ENCODE peak calls at places on chromosome 21, in eight cellular contexts. One of them, this sample, is unnamed.

GRCh38 chr21:37338671-37339526 is 27.7 kb upstream of the DYRK1A start:
- DNase-seq in hepatocyte: peak
- DNase-seq in cardiac fibroblast: peak
- DNase-seq in vagina: no peak
- DNase-seq in lower leg skin: no peak
- DNase-seq in neural crest cell: no peak
- DNase-seq in fibroblast of lung: peak
- DNase-seq in HL-60: no peak
- DNase-seq in this sample: peak

GRCh38 chr21:44988607-44989537 is 49.0 kb downstream of the SLX9 start:
- DNase-seq in hepatocyte: no peak
- DNase-seq in cardiac fibroblast: no peak
- DNase-seq in vagina: no peak
- DNase-seq in lower leg skin: peak
- DNase-seq in neural crest cell: no peak
- DNase-seq in fibroblast of lung: no peak
- DNase-seq in HL-60: no peak
- DNase-seq in this sample: no peak

GRCh38 chr21:44789880-44790279 is 11.7 kb downstream of the UBE2G2 start:
- DNase-seq in hepatocyte: no peak
- DNase-seq in cardiac fibroblast: peak
- DNase-seq in vagina: no peak
- DNase-seq in lower leg skin: no peak
- DNase-seq in neural crest cell: no peak
- DNase-seq in fibroblast of lung: peak
- DNase-seq in HL-60: no peak
- DNase-seq in this sample: no peak

GRCh38 chr21:26965091-26965566 is 1.8 kb downstream of the ADAMTS5 start:
- DNase-seq in hepatocyte: no peak
- DNase-seq in cardiac fibroblast: no peak
- DNase-seq in vagina: no peak
- DNase-seq in lower leg skin: peak
- DNase-seq in neural crest cell: no peak
- DNase-seq in fibroblast of lung: no peak
- DNase-seq in HL-60: no peak
- DNase-seq in this sample: no peak

GRCh38 chr21:44353200-44353970 is at the start of gene TRPM2:
- DNase-seq in hepatocyte: no peak
- DNase-seq in cardiac fibroblast: peak
- DNase-seq in vagina: no peak
- DNase-seq in lower leg skin: no peak
- DNase-seq in neural crest cell: no peak
- DNase-seq in fibroblast of lung: no peak
- DNase-seq in HL-60: peak
- DNase-seq in this sample: no peak

GRCh38 chr21:14706712-14707111 is 160.6 kb upstream of the SAMSN1 start:
- DNase-seq in hepatocyte: no peak
- DNase-seq in cardiac fibroblast: no peak
- DNase-seq in vagina: no peak
- DNase-seq in lower leg skin: no peak
- DNase-seq in neural crest cell: no peak
- DNase-seq in fibroblast of lung: no peak
- DNase-seq in HL-60: no peak
- DNase-seq in this sample: no peak

GRCh38 chr21:43613755-43614638 is 45.3 kb downstream of the HSF2BP start:
- DNase-seq in hepatocyte: no peak
- DNase-seq in cardiac fibroblast: peak
- DNase-seq in vagina: no peak
- DNase-seq in lower leg skin: no peak
- DNase-seq in neural crest cell: no peak
- DNase-seq in fibroblast of lung: peak
- DNase-seq in HL-60: no peak
- DNase-seq in this sample: no peak

GRCh38 chr21:41604583-41605041 is 96.7 kb upstream of the TMPRSS2 start:
- DNase-seq in hepatocyte: no peak
- DNase-seq in cardiac fibroblast: no peak
- DNase-seq in vagina: no peak
- DNase-seq in lower leg skin: peak
- DNase-seq in neural crest cell: no peak
- DNase-seq in fibroblast of lung: no peak
- DNase-seq in HL-60: no peak
- DNase-seq in this sample: no peak

GRCh38 chr21:17139696-17140095 is 373.1 kb upstream of the CXADR start:
- DNase-seq in hepatocyte: no peak
- DNase-seq in cardiac fibroblast: peak
- DNase-seq in vagina: no peak
- DNase-seq in lower leg skin: no peak
- DNase-seq in neural crest cell: no peak
- DNase-seq in fibroblast of lung: no peak
- DNase-seq in HL-60: no peak
- DNase-seq in this sample: no peak

GRCh38 chr21:43825936-43826622 is 36.7 kb downstream of the RRP1 start:
- DNase-seq in hepatocyte: no peak
- DNase-seq in cardiac fibroblast: no peak
- DNase-seq in vagina: no peak
- DNase-seq in lower leg skin: no peak
- DNase-seq in neural crest cell: no peak
- DNase-seq in fibroblast of lung: peak
- DNase-seq in HL-60: no peak
- DNase-seq in this sample: no peak

GRCh38 chr21:14600569-14601308 is 54.6 kb upstream of the SAMSN1 start:
- DNase-seq in hepatocyte: no peak
- DNase-seq in cardiac fibroblast: peak
- DNase-seq in vagina: no peak
- DNase-seq in lower leg skin: no peak
- DNase-seq in neural crest cell: no peak
- DNase-seq in fibroblast of lung: no peak
- DNase-seq in HL-60: no peak
- DNase-seq in this sample: no peak

GRCh38 chr21:44656868-44657267 is 864 bp upstream of the KRTAP12-3 start:
- DNase-seq in hepatocyte: no peak
- DNase-seq in cardiac fibroblast: no peak
- DNase-seq in vagina: no peak
- DNase-seq in lower leg skin: peak
- DNase-seq in neural crest cell: no peak
- DNase-seq in fibroblast of lung: no peak
- DNase-seq in HL-60: no peak
- DNase-seq in this sample: no peak

GRCh38 chr21:25997788-25998611 is 172.6 kb downstream of the APP start:
- DNase-seq in hepatocyte: peak
- DNase-seq in cardiac fibroblast: peak
- DNase-seq in vagina: no peak
- DNase-seq in lower leg skin: no peak
- DNase-seq in neural crest cell: no peak
- DNase-seq in fibroblast of lung: no peak
- DNase-seq in HL-60: no peak
- DNase-seq in this sample: peak

GRCh38 chr21:28396421-28396820 is 596.3 kb downstream of the LTN1 start:
- DNase-seq in hepatocyte: no peak
- DNase-seq in cardiac fibroblast: no peak
- DNase-seq in vagina: no peak
- DNase-seq in lower leg skin: no peak
- DNase-seq in neural crest cell: no peak
- DNase-seq in fibroblast of lung: no peak
- DNase-seq in HL-60: no peak
- DNase-seq in this sample: no peak

GRCh38 chr21:26374817-26375216 is 198.3 kb downstream of the CYYR1 start:
- DNase-seq in hepatocyte: no peak
- DNase-seq in cardiac fibroblast: no peak
- DNase-seq in vagina: no peak
- DNase-seq in lower leg skin: no peak
- DNase-seq in neural crest cell: no peak
- DNase-seq in fibroblast of lung: no peak
- DNase-seq in HL-60: no peak
- DNase-seq in this sample: no peak

GRCh38 chr21:26112979-26113378 is 57.6 kb downstream of the APP start:
- DNase-seq in hepatocyte: no peak
- DNase-seq in cardiac fibroblast: no peak
- DNase-seq in vagina: no peak
- DNase-seq in lower leg skin: no peak
- DNase-seq in neural crest cell: no peak
- DNase-seq in fibroblast of lung: no peak
- DNase-seq in HL-60: no peak
- DNase-seq in this sample: no peak

GRCh38 chr21:37257967-37258877 is 8.9 kb downstream of the VPS26C start:
- DNase-seq in hepatocyte: peak
- DNase-seq in cardiac fibroblast: peak
- DNase-seq in vagina: no peak
- DNase-seq in lower leg skin: no peak
- DNase-seq in neural crest cell: peak
- DNase-seq in fibroblast of lung: peak
- DNase-seq in HL-60: peak
- DNase-seq in this sample: peak

GRCh38 chr21:42112857-42113256 is 41.7 kb downstream of the UMODL1 start:
- DNase-seq in hepatocyte: peak
- DNase-seq in cardiac fibroblast: peak
- DNase-seq in vagina: no peak
- DNase-seq in lower leg skin: no peak
- DNase-seq in neural crest cell: no peak
- DNase-seq in fibroblast of lung: peak
- DNase-seq in HL-60: no peak
- DNase-seq in this sample: no peak

GRCh38 chr21:38039841-38040240 is 123.6 kb upstream of the KCNJ6 start:
- DNase-seq in hepatocyte: no peak
- DNase-seq in cardiac fibroblast: no peak
- DNase-seq in vagina: no peak
- DNase-seq in lower leg skin: no peak
- DNase-seq in neural crest cell: no peak
- DNase-seq in fibroblast of lung: no peak
- DNase-seq in HL-60: no peak
- DNase-seq in this sample: no peak

GRCh38 chr21:42556960-42557359 is 43.3 kb downstream of the SLC37A1 start:
- DNase-seq in hepatocyte: no peak
- DNase-seq in cardiac fibroblast: no peak
- DNase-seq in vagina: no peak
- DNase-seq in lower leg skin: no peak
- DNase-seq in neural crest cell: no peak
- DNase-seq in fibroblast of lung: no peak
- DNase-seq in HL-60: no peak
- DNase-seq in this sample: no peak

GRCh38 chr21:23292292-23292691 is 2294.1 kb downstream of the NCAM2 start:
- DNase-seq in hepatocyte: no peak
- DNase-seq in cardiac fibroblast: no peak
- DNase-seq in vagina: no peak
- DNase-seq in lower leg skin: no peak
- DNase-seq in neural crest cell: no peak
- DNase-seq in fibroblast of lung: no peak
- DNase-seq in HL-60: no peak
- DNase-seq in this sample: no peak

GRCh38 chr21:33330726-33331125 is 6.0 kb downstream of the IFNAR1 start:
- DNase-seq in hepatocyte: no peak
- DNase-seq in cardiac fibroblast: no peak
- DNase-seq in vagina: no peak
- DNase-seq in lower leg skin: no peak
- DNase-seq in neural crest cell: no peak
- DNase-seq in fibroblast of lung: no peak
- DNase-seq in HL-60: no peak
- DNase-seq in this sample: no peak
- TF ChIP-seq CTCF in hepatocyte: no peak
- TF ChIP-seq CTCF in cardiac fibroblast: no peak
- TF ChIP-seq CTCF in vagina: no peak
- TF ChIP-seq CTCF in lower leg skin: no peak
- TF ChIP-seq CTCF in neural crest cell: no peak
- TF ChIP-seq CTCF in fibroblast of lung: no peak
- TF ChIP-seq CTCF in HL-60: no peak
- TF ChIP-seq CTCF in this sample: no peak

DNA sequence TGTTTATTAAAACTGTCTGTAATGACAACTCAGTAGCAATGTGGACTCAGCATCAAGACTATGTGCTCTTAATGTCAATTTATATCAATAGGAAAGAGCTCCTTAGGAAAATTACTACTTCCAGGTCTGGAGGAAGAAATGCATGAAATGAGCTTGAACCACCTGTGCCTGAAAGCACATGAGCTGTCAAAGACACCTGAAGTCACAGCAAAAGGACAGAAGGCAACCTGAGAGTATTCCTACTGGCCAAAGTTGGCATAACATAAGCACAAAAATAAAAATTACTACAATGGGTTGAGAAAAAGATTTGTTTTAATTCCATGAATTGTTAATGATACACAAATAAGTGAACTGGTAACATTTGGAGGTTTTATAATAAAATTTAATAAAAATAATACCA is 13.4 kb upstream of the KRTAP7-1 start:
- DNase-seq in hepatocyte: no peak
- DNase-seq in cardiac fibroblast: no peak
- DNase-seq in vagina: no peak
- DNase-seq in lower leg skin: no peak
- DNase-seq in neural crest cell: no peak
- DNase-seq in fibroblast of lung: no peak
- DNase-seq in HL-60: no peak
- DNase-seq in this sample: no peak
- TF ChIP-seq CTCF in hepatocyte: no peak
- TF ChIP-seq CTCF in cardiac fibroblast: no peak
- TF ChIP-seq CTCF in vagina: no peak
- TF ChIP-seq CTCF in lower leg skin: no peak
- TF ChIP-seq CTCF in neural crest cell: peak
- TF ChIP-seq CTCF in fibroblast of lung: no peak
- TF ChIP-seq CTCF in HL-60: no peak
- TF ChIP-seq CTCF in this sample: no peak

GRCh38 chr21:46256501-46256994 is 28.0 kb upstream of the LSS start:
- DNase-seq in hepatocyte: no peak
- DNase-seq in cardiac fibroblast: no peak
- DNase-seq in vagina: no peak
- DNase-seq in lower leg skin: peak
- DNase-seq in neural crest cell: no peak
- DNase-seq in fibroblast of lung: no peak
- DNase-seq in HL-60: no peak
- DNase-seq in this sample: no peak
- TF ChIP-seq CTCF in hepatocyte: no peak
- TF ChIP-seq CTCF in cardiac fibroblast: no peak
- TF ChIP-seq CTCF in vagina: no peak
- TF ChIP-seq CTCF in lower leg skin: no peak
- TF ChIP-seq CTCF in neural crest cell: no peak
- TF ChIP-seq CTCF in fibroblast of lung: no peak
- TF ChIP-seq CTCF in HL-60: no peak
- TF ChIP-seq CTCF in this sample: no peak

GRCh38 chr21:34517491-34518245 is 5.7 kb upstream of the KCNE1 start:
- DNase-seq in hepatocyte: no peak
- DNase-seq in cardiac fibroblast: no peak
- DNase-seq in vagina: no peak
- DNase-seq in lower leg skin: no peak
- DNase-seq in neural crest cell: no peak
- DNase-seq in fibroblast of lung: no peak
- DNase-seq in HL-60: peak
- DNase-seq in this sample: no peak
- TF ChIP-seq CTCF in hepatocyte: peak
- TF ChIP-seq CTCF in cardiac fibroblast: no peak
- TF ChIP-seq CTCF in vagina: no peak
- TF ChIP-seq CTCF in lower leg skin: no peak
- TF ChIP-seq CTCF in neural crest cell: peak
- TF ChIP-seq CTCF in fibroblast of lung: peak
- TF ChIP-seq CTCF in HL-60: peak
- TF ChIP-seq CTCF in this sample: no peak

DNA sequence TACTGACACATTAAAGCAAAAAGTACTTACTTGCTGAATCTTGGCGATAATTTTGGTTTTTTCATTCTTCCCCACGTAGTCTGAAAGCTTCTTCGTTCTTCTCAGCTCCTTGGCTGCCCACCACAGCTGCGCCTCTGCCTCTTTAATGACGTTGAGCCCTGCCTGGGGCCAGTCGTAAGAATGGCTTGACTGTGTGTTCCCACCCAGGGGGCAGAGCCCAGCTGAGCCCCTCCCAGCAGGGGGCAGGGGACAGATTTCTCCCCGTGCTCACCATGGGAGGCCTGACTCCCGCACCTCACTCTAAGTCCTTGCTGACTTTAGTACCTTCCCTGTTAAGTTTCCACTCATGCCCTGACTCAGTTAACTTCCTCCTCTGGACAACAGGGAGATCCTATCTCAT is 9.0 kb downstream of the CFAP298 start:
- DNase-seq in hepatocyte: no peak
- DNase-seq in cardiac fibroblast: no peak
- DNase-seq in vagina: no peak
- DNase-seq in lower leg skin: peak
- DNase-seq in neural crest cell: no peak
- DNase-seq in fibroblast of lung: no peak
- DNase-seq in HL-60: no peak
- DNase-seq in this sample: no peak
- TF ChIP-seq CTCF in hepatocyte: no peak
- TF ChIP-seq CTCF in cardiac fibroblast: no peak
- TF ChIP-seq CTCF in vagina: no peak
- TF ChIP-seq CTCF in lower leg skin: no peak
- TF ChIP-seq CTCF in neural crest cell: no peak
- TF ChIP-seq CTCF in fibroblast of lung: no peak
- TF ChIP-seq CTCF in HL-60: no peak
- TF ChIP-seq CTCF in this sample: no peak